ENCODE peak calls at places on chromosomes 3 and 15, in seven cellular contexts. O is left ventricle myocardium superior; N is stimulated activated CD4-positive, alpha-beta T cell treated with anti-CD3 and anti-CD28 coated beads, Interleukin-1b, Interleukin-23, amount 100 ng/mL, for 1 hour; H is mammary epithelial cell; D is body of pancreas; Z is GM20000; S is nucleus accumbens. T is an unnamed sample.

GRCh38 chr3:124997303-124998246 is 58.2 kb downstream of the HEG1 start:
- DNase-seq in H (no peak), S (no peak), O (no peak), Z (no peak), N (no peak), D (no peak), T (peak)

GRCh38 chr3:124832782-124833709 is 54.1 kb downstream of the ITGB5 start:
- DNase-seq in O (no peak), N (no peak), Z (no peak), H (no peak), D (no peak), S (no peak), T (no peak)

GRCh38 chr3:4730734-4731133 is 237.6 kb downstream of the ITPR1 start:
- DNase-seq in H (no peak), D (no peak), S (peak), N (no peak), Z (no peak), O (peak), T (peak)

GRCh38 chr15:77859491-77860060 is 217.9 kb downstream of the TBC1D2B start:
- DNase-seq in Z (no peak), N (no peak), S (no peak), H (no peak), O (no peak), D (peak), T (no peak)

GRCh38 chr3:158768881-158769518 is 32.9 kb upstream of the MFSD1 start:
- DNase-seq in Z (no peak), D (no peak), N (no peak), S (no peak), O (no peak), H (peak), T (no peak)

GRCh38 chr3:127063916-127064315 is 81.0 kb downstream of the PLXNA1 start:
- DNase-seq in H (no peak), D (peak), Z (no peak), O (no peak), N (no peak), S (no peak), T (no peak)

GRCh38 chr15:70353606-70354259 is 256.0 kb upstream of the TLE3 start:
- DNase-seq in S (no peak), O (no peak), N (no peak), D (peak), Z (no peak), H (no peak), T (no peak)

GRCh38 chr15:49817100-49817499 is 196.3 kb downstream of the DTWD1 start:
- DNase-seq in O (no peak), S (no peak), H (no peak), Z (no peak), D (no peak), N (no peak), T (no peak)

T was measured in thyroid gland.